ENCODE peak calls at places on chromosomes 6 and 20, in nine cellular contexts. T is HCT116; J is ovary; E is esophagus squamous epithelium; P is left ventricle myocardium inferior; K is keratinocyte; Y is CD8-positive, alpha-beta memory T cell; A is transverse colon; U is NT2/D1. B is an unnamed sample. For H3K4me1 and H3K36me3, the result is how much of the 10 kb centered on the place peaks cover.

GRCh38 chr20:5001174-5002076 is at the start of gene SLC23A2:
- DNase-seq in T (no peak), J (peak), E (no peak), P (peak), K (no peak), Y (peak), A (peak), U (peak), B (peak)

GRCh38 chr6:25476126-25476525 is 175.9 kb upstream of the SCGN start:
- DNase-seq in T (no peak), J (no peak), E (no peak), P (no peak), K (no peak), Y (no peak), A (no peak), U (no peak), B (no peak)

GRCh38 chr6:88921734-88922133 is 41.7 kb downstream of the RNGTT start:
- DNase-seq in T (no peak), J (no peak), E (no peak), P (no peak), K (no peak), Y (no peak), A (no peak), U (no peak), B (peak)

GRCh38 chr6:121917834-121918559 is 481.5 kb upstream of the HSF2 start:
- DNase-seq in T (peak), J (no peak), E (no peak), P (no peak), K (peak), Y (no peak), A (no peak), U (no peak), B (no peak)

GRCh38 chr6:39362487-39362865 is 40.0 kb upstream of the KCNK16 start:
- DNase-seq in T (no peak), J (no peak), E (no peak), P (no peak), K (no peak), Y (no peak), A (no peak), U (no peak), B (no peak)

GRCh38 chr20:14997791-14998190 is 660.4 kb upstream of the FLRT3 start:
- DNase-seq in T (no peak), J (no peak), E (no peak), P (no peak), K (peak), Y (no peak), A (no peak), U (no peak), B (no peak)

GRCh38 chr6:69888842-69889590 is 22.7 kb downstream of the COL19A1 start:
- DNase-seq in T (no peak), J (no peak), E (no peak), P (no peak), K (no peak), Y (no peak), A (no peak), U (no peak), B (no peak)

GRCh38 chr6:53898026-53898795 is 103.4 kb downstream of the LRRC1 start:
- DNase-seq in T (no peak), J (no peak), E (no peak), P (no peak), K (no peak), Y (no peak), A (no peak), U (no peak), B (no peak)

GRCh38 chr20:62197321-62197720 is 14.5 kb downstream of the MTG2 start:
- DNase-seq in T (no peak), J (no peak), E (no peak), P (no peak), K (no peak), Y (no peak), A (no peak), U (no peak), B (no peak)

GRCh38 chr20:23270427-23270911 is 80.1 kb upstream of the NXT1 start:
- DNase-seq in T (no peak), J (no peak), E (no peak), P (no peak), K (no peak), Y (no peak), A (no peak), U (no peak), B (no peak)

GRCh38 chr6:157644043-157644810 is 178.8 kb upstream of the SNX9 start:
- DNase-seq in T (no peak), J (no peak), E (no peak), P (no peak), K (no peak), Y (no peak), A (no peak), U (no peak), B (no peak)

GRCh38 chr6:37047933-37048850 is 42.7 kb downstream of the FGD2 start:
- DNase-seq in T (no peak), J (no peak), E (no peak), P (no peak), K (no peak), Y (no peak), A (no peak), U (no peak), B (no peak)

GRCh38 chr6:155461636-155462035 is 6.0 kb upstream of the NOX3 start:
- DNase-seq in T (no peak), J (peak), E (no peak), P (no peak), K (no peak), Y (no peak), A (no peak), U (no peak), B (no peak)

GRCh38 chr6:52293067-52293466 is 8.5 kb upstream of the MCM3 start:
- DNase-seq in T (no peak), J (no peak), E (no peak), P (no peak), K (no peak), Y (no peak), A (no peak), U (no peak), B (no peak)

GRCh38 chr20:2246081-2246491 is 49.7 kb upstream of the TGM3 start:
- DNase-seq in T (no peak), J (no peak), E (no peak), P (no peak), K (no peak), Y (no peak), A (no peak), U (peak), B (no peak)

GRCh38 chr6:131065112-131065823 is 2.2 kb upstream of the EPB41L2 start:
- DNase-seq in T (no peak), J (no peak), E (no peak), P (no peak), K (no peak), Y (no peak), A (peak), U (no peak), B (no peak)

GRCh38 chr20:34410331-34410730 is 47.3 kb downstream of the ITCH start:
- DNase-seq in T (no peak), J (no peak), E (no peak), P (no peak), K (no peak), Y (no peak), A (no peak), U (no peak), B (no peak)

GRCh38 chr20:34017610-34018009 is 23.9 kb downstream of the RALY start:
- DNase-seq in T (no peak), J (no peak), E (no peak), P (no peak), K (peak), Y (no peak), A (no peak), U (no peak), B (no peak)

GRCh38 chr6:148874698-148875293 is 128.0 kb downstream of the UST start:
- DNase-seq in T (no peak), J (no peak), E (no peak), P (peak), K (no peak), Y (no peak), A (no peak), U (no peak), B (no peak)

GRCh38 chr6:2950713-2951112 is 20.7 kb downstream of the SERPINB6 start:
- DNase-seq in T (no peak), J (no peak), E (no peak), P (no peak), K (no peak), Y (no peak), A (no peak), U (no peak), B (no peak)

GRCh38 chr20:6976535-6976934 is 209.0 kb downstream of the BMP2 start:
- DNase-seq in T (no peak), J (no peak), E (no peak), P (no peak), K (no peak), Y (no peak), A (no peak), U (no peak), B (no peak)

GRCh38 chr6:18509871-18510643 is 122.9 kb downstream of the RNF144B start:
- DNase-seq in T (no peak), J (no peak), E (no peak), P (no peak), K (no peak), Y (no peak), A (no peak), U (no peak), B (no peak)

GRCh38 chr6:168292911-168293310 is 26.7 kb downstream of the DACT2 start:
- DNase-seq in T (no peak), J (no peak), E (no peak), P (no peak), K (no peak), Y (no peak), A (no peak), U (no peak), B (no peak)

GRCh38 chr6:82067021-82067420 is 180.5 kb downstream of the IBTK start:
- DNase-seq in T (no peak), J (no peak), E (no peak), P (no peak), K (no peak), Y (no peak), A (peak), U (no peak), B (peak)

GRCh38 chr20:33277471-33278441 is 5.3 kb upstream of the BPIFB1 start:
- DNase-seq in T (no peak), J (no peak), E (no peak), P (no peak), K (no peak), Y (no peak), A (no peak), U (peak), B (no peak)

GRCh38 chr6:85641522-85641915 is 1.2 kb downstream of the SYNCRIP start:
- DNase-seq in T (no peak), J (no peak), E (no peak), P (no peak), K (no peak), Y (no peak), A (no peak), U (no peak), B (no peak)

GRCh38 chr6:157631388-157631787 is 191.7 kb upstream of the SNX9 start:
- DNase-seq in T (no peak), J (no peak), E (no peak), P (no peak), K (no peak), Y (no peak), A (no peak), U (no peak), B (no peak)

GRCh38 chr6:143647712-143648111 is 30.1 kb upstream of the PHACTR2 start:
- DNase-seq in T (no peak), J (no peak), E (no peak), P (no peak), K (no peak), Y (no peak), A (no peak), U (no peak), B (no peak)

GRCh38 chr6:79861023-79861422 is 86.3 kb downstream of the ELOVL4 start:
- DNase-seq in T (no peak), J (no peak), E (no peak), P (no peak), K (no peak), Y (no peak), A (no peak), U (no peak), B (no peak)

GRCh38 chr20:7976015-7976414 is 35.8 kb upstream of the HAO1 start:
- DNase-seq in T (no peak), J (no peak), E (no peak), P (no peak), K (no peak), Y (no peak), A (no peak), U (no peak), B (no peak)

DNA sequence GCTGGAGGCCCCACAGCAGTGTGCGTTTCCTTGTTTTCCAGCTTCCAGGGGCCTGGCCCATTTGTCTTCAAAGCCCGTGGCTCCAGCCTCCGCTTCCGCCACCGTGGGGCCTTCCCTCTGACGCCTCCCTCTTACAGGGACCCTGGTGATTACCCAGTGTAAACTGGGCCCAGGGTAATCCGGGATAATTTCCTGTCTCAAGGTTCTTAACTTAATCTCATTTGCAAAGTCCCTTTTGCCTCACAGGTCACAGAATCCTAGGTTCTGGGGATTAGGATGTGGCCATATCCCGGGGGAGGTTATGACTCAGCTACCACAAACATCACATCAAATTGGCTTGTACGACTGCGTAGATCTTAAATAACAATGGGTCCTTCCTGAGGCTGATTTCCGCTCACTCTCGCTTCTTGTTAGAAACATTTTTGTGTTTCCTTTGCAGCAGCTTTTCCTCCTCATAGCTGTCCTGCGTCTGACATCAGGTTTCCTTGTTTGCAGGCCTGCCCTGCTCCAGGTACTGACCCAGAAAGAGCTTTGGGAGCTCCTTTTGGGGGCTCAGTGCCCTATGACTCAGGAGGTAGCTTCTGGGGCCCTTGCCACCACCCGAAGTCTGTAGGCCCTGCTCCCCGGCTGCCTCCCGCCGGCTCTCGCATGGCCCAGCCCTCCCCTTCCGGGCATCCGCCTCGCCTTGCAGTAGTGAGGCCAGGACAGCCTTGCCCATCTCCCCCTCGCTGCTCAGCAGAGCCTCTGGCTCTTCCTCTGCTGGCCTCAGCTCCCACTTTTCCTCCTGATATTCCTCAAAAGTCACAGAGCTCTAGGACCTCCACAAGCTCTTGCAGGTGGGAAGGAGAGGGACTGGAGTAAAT is 100.5 kb downstream of the ERMARD start:
- DNase-seq in T (no peak), J (peak), E (no peak), P (no peak), K (no peak), Y (no peak), A (no peak), U (peak), B (no peak)
- H3K4me1 ChIP-seq in T (under half), J (under half), E (under half), P (under half), K (under half), Y (under half), A (under half), U (under half), B (under half)

DNA sequence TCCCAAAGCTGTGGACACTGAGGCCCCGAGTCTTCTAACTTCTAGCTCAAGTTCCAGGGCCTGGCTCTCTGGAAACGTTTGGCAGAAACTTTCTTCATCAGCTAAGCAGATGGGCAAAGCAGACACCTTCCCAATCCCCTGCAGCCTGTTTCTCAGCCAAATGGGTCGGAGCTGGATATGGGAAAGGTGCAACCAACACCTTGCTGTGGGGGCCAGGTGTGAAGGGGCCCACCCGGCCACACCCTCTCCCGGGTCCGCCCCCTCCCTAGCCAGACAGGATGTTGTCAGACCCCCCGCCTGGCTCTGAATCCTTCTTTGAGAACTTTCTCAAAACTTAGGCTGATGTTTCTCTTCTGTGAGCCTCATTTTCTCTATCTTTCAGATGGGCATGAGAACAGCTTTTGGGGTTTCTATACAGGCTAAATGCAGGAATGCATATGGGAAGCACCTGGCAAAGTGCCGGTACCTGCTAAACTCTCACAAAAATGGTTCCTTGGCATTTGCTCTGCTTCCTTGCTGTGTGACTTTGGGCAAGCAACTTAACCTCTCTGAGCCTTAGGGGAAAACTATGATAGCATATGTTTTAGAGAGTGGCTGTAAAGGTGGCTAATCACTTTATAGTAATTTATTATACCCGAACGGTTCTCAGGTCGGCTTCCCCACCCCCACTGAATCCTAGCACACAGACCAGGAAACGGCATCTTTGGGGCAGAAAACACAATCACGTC is 1.8 kb downstream of the SNAI1 start:
- DNase-seq in T (no peak), J (no peak), E (no peak), P (no peak), K (no peak), Y (no peak), A (no peak), U (no peak), B (no peak)
- H3K4me3 ChIP-seq in T (no peak), J (no peak), E (no peak), P (peak), K (no peak), Y (no peak), A (peak), U (peak), B (no peak)

GRCh38 chr20:31801511-31801910 is 17.6 kb upstream of the MYLK2 start:
- DNase-seq in T (no peak), J (no peak), E (no peak), P (no peak), K (no peak), Y (no peak), A (no peak), U (no peak), B (no peak)
- H3K36me3 ChIP-seq in T (half or more), J (under half), E (under half), P (under half), K (under half), Y (under half), A (under half), U (half or more), B (under half)

GRCh38 chr20:47256665-47257236 is 99.7 kb downstream of the ZMYND8 start:
- DNase-seq in T (no peak), J (no peak), E (no peak), P (no peak), K (no peak), Y (no peak), A (no peak), U (no peak), B (no peak)
- H3K4me1 ChIP-seq in T (under half), J (under half), E (under half), P (half or more), K (under half), Y (under half), A (under half), U (under half), B (under half)

DNA sequence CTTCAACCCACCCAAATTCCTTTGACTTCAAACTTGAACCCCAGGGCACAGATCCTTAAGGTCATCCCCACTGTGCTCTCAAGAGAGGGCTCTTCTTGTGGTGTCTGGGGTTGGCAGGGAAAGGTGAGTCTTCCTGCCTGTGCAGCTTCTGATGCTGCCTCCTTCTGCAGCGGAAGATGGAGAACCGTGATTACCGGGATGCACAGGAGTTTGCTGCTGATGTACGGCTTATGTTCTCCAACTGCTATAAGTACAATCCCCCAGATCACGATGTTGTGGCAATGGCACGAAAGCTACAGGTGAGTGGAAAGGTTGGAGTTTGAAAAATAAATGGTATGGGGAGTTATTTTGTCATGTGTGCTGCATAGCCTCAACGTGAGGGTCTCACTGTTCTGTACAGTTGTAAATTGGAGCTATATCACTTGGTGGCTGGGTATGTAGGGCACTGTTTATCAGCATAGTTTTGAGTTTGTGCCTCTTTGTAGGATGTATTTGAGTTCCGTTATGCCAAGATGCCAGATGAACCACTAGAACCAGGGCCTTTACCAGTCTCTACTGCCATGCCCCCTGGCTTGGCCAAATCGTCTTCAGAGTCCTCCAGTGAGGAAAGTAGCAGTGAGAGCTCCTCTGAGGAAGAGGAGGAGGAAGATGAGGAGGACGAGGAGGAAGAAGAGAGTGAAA is 9.0 kb downstream of the BRD2 start:
- DNase-seq in T (no peak), J (no peak), E (no peak), P (no peak), K (no peak), Y (no peak), A (no peak), U (no peak), B (no peak)
- H3K4me3 ChIP-seq in T (no peak), J (no peak), E (no peak), P (peak), K (no peak), Y (no peak), A (no peak), U (no peak), B (peak)

DNA sequence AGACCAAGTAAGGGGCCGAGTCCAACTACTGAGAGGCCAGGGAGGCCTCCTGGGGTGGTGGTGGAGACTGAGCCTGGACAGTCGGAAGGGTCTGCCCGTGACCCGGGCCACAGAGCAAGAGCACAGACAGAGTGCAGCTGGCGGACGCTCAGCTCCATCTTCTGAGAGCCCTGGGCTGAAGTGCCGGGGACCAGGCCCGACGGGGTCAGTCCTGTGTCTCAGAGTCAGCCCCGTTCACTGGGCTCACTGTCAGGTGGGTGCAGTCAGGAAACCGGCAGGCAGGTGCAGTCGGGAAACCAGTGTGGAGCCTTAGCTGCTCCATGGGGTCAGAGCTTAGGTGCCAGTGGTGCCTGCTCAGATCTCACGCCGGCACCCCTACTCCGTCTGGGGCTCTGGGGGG is 76.5 kb downstream of the WDR27 start:
- DNase-seq in T (no peak), J (no peak), E (no peak), P (no peak), K (no peak), Y (no peak), A (no peak), U (no peak), B (no peak)
- H3K36me3 ChIP-seq in T (under half), J (under half), E (under half), P (under half), K (under half), Y (under half), A (under half), U (under half), B (under half)

DNA sequence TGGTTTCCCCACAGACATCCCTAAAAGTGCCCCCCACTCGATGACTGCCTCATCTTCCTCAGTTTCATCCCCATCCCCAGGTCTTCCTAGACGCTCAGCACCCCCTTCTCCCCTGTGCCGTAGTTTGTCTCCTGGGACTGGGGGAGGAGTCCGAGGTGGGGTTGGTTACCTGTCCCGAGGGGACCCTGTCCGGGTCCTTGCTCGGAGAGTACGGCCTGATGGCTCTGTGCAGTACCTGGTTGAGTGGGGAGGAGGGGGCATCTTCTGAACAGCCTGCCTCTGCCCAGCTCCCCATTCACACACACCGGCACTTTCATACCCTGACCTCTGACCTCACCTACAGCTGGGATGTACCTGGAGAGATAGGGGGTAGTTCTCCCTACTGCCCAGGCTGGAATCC is 2.1 kb downstream of the CUTA start:
- DNase-seq in T (no peak), J (no peak), E (no peak), P (no peak), K (no peak), Y (no peak), A (no peak), U (no peak), B (no peak)
- H3K4me1 ChIP-seq in T (under half), J (under half), E (under half), P (half or more), K (under half), Y (half or more), A (under half), U (under half), B (half or more)

GRCh38 chr6:13484827-13485226 is 2.6 kb downstream of the GFOD1 start:
- DNase-seq in T (no peak), J (no peak), E (no peak), P (no peak), K (no peak), Y (no peak), A (no peak), U (no peak), B (no peak)
- H3K4me3 ChIP-seq in T (no peak), J (no peak), E (peak), P (peak), K (no peak), Y (no peak), A (peak), U (no peak), B (no peak)